ENCODE peak calls at places on chromosome 13, in six cellular contexts. B is HCT116, P is type B pancreatic cell, W is lower leg skin, D is GOT3, V is adrenal gland. I is an unnamed sample.

GRCh38 chr13:95023405-95023804 is 277.8 kb downstream of the ABCC4 start:
- DNase-seq in B (no peak), P (no peak), W (no peak), D (no peak), V (no peak), I (peak)

GRCh38 chr13:36959438-36960116 is 39.5 kb upstream of the SMAD9 start:
- DNase-seq in B (no peak), P (no peak), W (no peak), D (no peak), V (no peak), I (no peak)

GRCh38 chr13:25085125-25085742 is 10.7 kb upstream of the PABPC3 start:
- DNase-seq in B (peak), P (no peak), W (no peak), D (no peak), V (no peak), I (peak)

GRCh38 chr13:40047322-40047771 is 391.9 kb downstream of the COG6 start:
- DNase-seq in B (no peak), P (no peak), W (no peak), D (no peak), V (no peak), I (no peak)

GRCh38 chr13:41782086-41782485 is 178.8 kb downstream of the VWA8 start:
- DNase-seq in B (no peak), P (no peak), W (no peak), D (no peak), V (no peak), I (no peak)

GRCh38 chr13:43030548-43030947 is 7.2 kb downstream of the DNAJC15 start:
- DNase-seq in B (no peak), P (no peak), W (no peak), D (no peak), V (no peak), I (no peak)

GRCh38 chr13:99980201-99981114 is 1.1 kb upstream of the ZIC2 start:
- DNase-seq in B (peak), P (peak), W (no peak), D (no peak), V (peak), I (peak)

GRCh38 chr13:112623051-112623711 is 35.2 kb upstream of the TUBGCP3 start:
- DNase-seq in B (no peak), P (no peak), W (peak), D (no peak), V (no peak), I (no peak)